ENCODE peak calls at places on chromosomes 16 and 17, in five cellular contexts. U is GM12878, L is HepG2, B is H1, X is HCT116. J is an unnamed sample.

GRCh38 chr16:52114414-52114813 is 432.5 kb downstream of the TOX3 start:
- DNase-seq in U (no peak), L (no peak), B (no peak), X (no peak), J (no peak)

GRCh38 chr16:637081-638018 is 1.2 kb upstream of the METTL26 start:
- DNase-seq in U (no peak), L (peak; percentile 37), B (no peak), X (no peak), J (peak; percentile 89)

GRCh38 chr16:48384982-48385271 is 286 bp downstream of the SIAH1 start:
- DNase-seq in U (no peak), L (no peak), B (no peak), X (no peak), J (peak; percentile 87)

GRCh38 chr17:66837883-66838665 is 3.2 kb downstream of the CACNG5 start:
- DNase-seq in U (no peak), L (no peak), B (no peak), X (no peak), J (no peak)

GRCh38 chr17:56717471-56717870 is 116.2 kb downstream of the C17orf67 start:
- DNase-seq in U (no peak), L (no peak), B (no peak), X (no peak), J (no peak)

GRCh38 chr16:67417333-67418061 is 1.2 kb upstream of the ZDHHC1 start:
- DNase-seq in U (no peak), L (no peak), B (no peak), X (no peak), J (no peak)

GRCh38 chr16:14502932-14503741 is 126.9 kb downstream of the PARN start:
- DNase-seq in U (peak; percentile 79), L (no peak), B (no peak), X (no peak), J (peak; percentile 35)

GRCh38 chr17:8628609-8629169 is 1.8 kb downstream of the MYH10 start:
- DNase-seq in U (no peak), L (no peak), B (no peak), X (no peak), J (peak; percentile 16)

GRCh38 chr17:40810505-40810904 is 10.7 kb upstream of the KRT28 start:
- DNase-seq in U (no peak), L (peak; percentile 43), B (no peak), X (no peak), J (no peak)

GRCh38 chr16:4513086-4513860 is 25.3 kb downstream of the CDIP1 start:
- DNase-seq in U (no peak), L (no peak), B (no peak), X (no peak), J (no peak)

GRCh38 chr17:14797021-14797420 is 468.1 kb downstream of the PMP22 start:
- DNase-seq in U (no peak), L (no peak), B (no peak), X (no peak), J (no peak)

GRCh38 chr16:55944377-55944802 is 69.2 kb upstream of the CES5A start:
- DNase-seq in U (no peak), L (peak; percentile 50), B (peak; percentile 38), X (peak; percentile 23), J (peak; percentile 69)

GRCh38 chr16:55942821-55943220 is 67.6 kb upstream of the CES5A start:
- DNase-seq in U (no peak), L (no peak), B (no peak), X (no peak), J (no peak)

GRCh38 chr16:55943257-55943656 is 68.1 kb upstream of the CES5A start:
- DNase-seq in U (no peak), L (no peak), B (no peak), X (no peak), J (no peak)

GRCh38 chr16:55949518-55949917 is 74.3 kb upstream of the CES5A start:
- DNase-seq in U (no peak), L (no peak), B (no peak), X (no peak), J (no peak)

GRCh38 chr16:55948230-55948629 is 73.1 kb upstream of the CES5A start:
- DNase-seq in U (no peak), L (no peak), B (no peak), X (no peak), J (no peak)
- TF ChIP-seq ATF3 in U (no peak), L (no peak), B (no peak), X (no peak), J (no peak)

GRCh38 chr16:72974142-72974769 is 73.7 kb downstream of the ZFHX3 start:
- DNase-seq in U (no peak), L (no peak), B (no peak), X (no peak), J (no peak)

GRCh38 chr16:72978212-72978611 is 69.7 kb downstream of the ZFHX3 start:
- DNase-seq in U (no peak), L (no peak), B (no peak), X (no peak), J (no peak)

GRCh38 chr16:72976747-72977064 is 71.2 kb downstream of the ZFHX3 start:
- DNase-seq in U (no peak), L (no peak), B (no peak), X (no peak), J (no peak)

GRCh38 chr16:72977127-72977526 is 70.8 kb downstream of the ZFHX3 start:
- DNase-seq in U (no peak), L (no peak), B (no peak), X (no peak), J (no peak)

GRCh38 chr16:72976047-72976746 is 71.7 kb downstream of the ZFHX3 start:
- DNase-seq in U (no peak), L (peak; percentile 54), B (no peak), X (no peak), J (no peak)
- TF ChIP-seq POLR2AphosphoS5 in U (no peak), L (no peak), B (no peak), X (no peak), J (no peak)

GRCh38 chr16:55655381-55655708 is 443 bp upstream of the SLC6A2 start:
- DNase-seq in U (no peak), L (no peak), B (no peak), X (no peak), J (no peak)
- TF ChIP-seq ATF3 in U (no peak), L (no peak), B (no peak), X (no peak), J (no peak)

DNA sequence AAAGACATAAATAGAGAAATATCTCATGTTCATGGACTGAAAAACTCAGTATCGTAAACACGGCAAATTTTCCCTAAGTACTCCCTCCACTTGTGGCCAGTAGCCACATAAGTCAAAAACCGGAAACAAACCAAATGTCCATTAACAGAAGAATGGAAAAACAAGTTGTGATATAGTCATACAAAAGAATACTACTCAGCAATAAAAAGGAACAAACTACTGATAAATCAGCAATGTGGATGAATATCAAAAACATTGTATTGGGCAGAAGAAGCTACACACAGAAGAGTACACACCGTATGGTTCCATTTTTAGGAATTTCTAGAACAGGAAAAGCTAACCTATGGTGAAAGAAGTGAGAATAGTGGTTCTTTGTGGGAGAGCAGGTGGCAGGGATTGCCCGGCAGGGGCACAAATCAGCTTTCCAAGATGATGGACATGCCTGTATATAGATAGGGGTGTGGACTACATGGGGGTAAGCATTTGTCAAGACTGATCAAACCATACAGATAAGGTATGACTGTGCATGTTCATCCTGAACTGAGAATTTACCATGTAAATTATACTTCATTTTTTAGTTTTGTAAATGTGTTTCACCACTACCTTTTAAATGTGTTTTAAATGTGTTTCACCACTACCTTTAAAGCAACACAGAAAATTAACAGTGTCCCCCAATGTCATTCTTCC is 172.8 kb upstream of the CDH5 start:
- DNase-seq in U (no peak), L (no peak), B (no peak), X (no peak), J (no peak)
- TF ChIP-seq POLR2AphosphoS5 in U (no peak), L (no peak), B (no peak), X (no peak), J (no peak)